ENCODE peak calls at places on chromosomes 4 and X, in four cellular contexts. One of them, this sample, is unnamed.

GRCh38 chr4:95165926-95166524 is 382.7 kb downstream of the UNC5C start:
- DNase-seq in tibial artery: no peak
- DNase-seq in IMR-90: peak; percentile 65
- DNase-seq in psoas muscle: no peak
- DNase-seq in this sample: peak; percentile 37

GRCh38 chr4:80196259-80197131 is 808 bp upstream of the PRDM8 start:
- DNase-seq in psoas muscle: no peak
- DNase-seq in IMR-90: peak; percentile 35
- DNase-seq in tibial artery: no peak
- DNase-seq in this sample: no peak

GRCh38 chr4:97656034-97656720 is 487.1 kb downstream of the STPG2 start:
- DNase-seq in tibial artery: no peak
- DNase-seq in IMR-90: no peak
- DNase-seq in psoas muscle: no peak
- DNase-seq in this sample: no peak

GRCh38 chrX:108097380-108097779 is 5.8 kb downstream of the ATG4A start:
- DNase-seq in IMR-90: peak; percentile 33
- DNase-seq in tibial artery: no peak
- DNase-seq in psoas muscle: no peak
- DNase-seq in this sample: no peak

GRCh38 chr4:78560296-78560963 is 8.9 kb downstream of the ANXA3 start:
- DNase-seq in IMR-90: peak; percentile 94
- DNase-seq in psoas muscle: no peak
- DNase-seq in tibial artery: no peak
- DNase-seq in this sample: no peak

GRCh38 chrX:20432048-20432447 is 165.3 kb upstream of the RPS6KA3 start:
- DNase-seq in IMR-90: peak; percentile 59
- DNase-seq in tibial artery: no peak
- DNase-seq in psoas muscle: no peak
- DNase-seq in this sample: no peak

GRCh38 chr4:132227349-132228165 is 921.5 kb upstream of the PCDH10 start:
- DNase-seq in IMR-90: peak; percentile 2
- DNase-seq in tibial artery: no peak
- DNase-seq in psoas muscle: no peak
- DNase-seq in this sample: no peak

GRCh38 chrX:111728096-111728495 is 47.1 kb downstream of the ALG13 start:
- DNase-seq in psoas muscle: no peak
- DNase-seq in IMR-90: peak; percentile 26
- DNase-seq in tibial artery: no peak
- DNase-seq in this sample: no peak

GRCh38 chr4:127236875-127237274 is 395.9 kb upstream of the INTU start:
- DNase-seq in IMR-90: peak; percentile 66
- DNase-seq in tibial artery: no peak
- DNase-seq in psoas muscle: no peak
- DNase-seq in this sample: no peak

GRCh38 chrX:30224541-30224940 is 5.9 kb upstream of the MAGEB3 start:
- DNase-seq in IMR-90: no peak
- DNase-seq in tibial artery: no peak
- DNase-seq in psoas muscle: no peak
- DNase-seq in this sample: no peak

GRCh38 chr4:140952709-140953108 is 180.6 kb downstream of the RNF150 start:
- DNase-seq in psoas muscle: no peak
- DNase-seq in IMR-90: peak; percentile 71
- DNase-seq in tibial artery: no peak
- DNase-seq in this sample: no peak

GRCh38 chrX:17285983-17286382 is 89.0 kb upstream of the NHS start:
- DNase-seq in IMR-90: no peak
- DNase-seq in psoas muscle: no peak
- DNase-seq in tibial artery: no peak
- DNase-seq in this sample: no peak

GRCh38 chr4:26779674-26780073 is 81.0 kb upstream of the STIM2 start:
- DNase-seq in IMR-90: peak; percentile 48
- DNase-seq in tibial artery: no peak
- DNase-seq in psoas muscle: no peak
- DNase-seq in this sample: no peak

GRCh38 chr4:182862921-182863320 is 54.3 kb downstream of the DCTD start:
- DNase-seq in tibial artery: no peak
- DNase-seq in IMR-90: no peak
- DNase-seq in psoas muscle: no peak
- DNase-seq in this sample: no peak

GRCh38 chrX:49238735-49239134 is 3.5 kb downstream of the CCDC22 start:
- DNase-seq in psoas muscle: no peak
- DNase-seq in IMR-90: no peak
- DNase-seq in tibial artery: no peak
- DNase-seq in this sample: no peak

GRCh38 chr4:24952667-24953066 is 39.8 kb upstream of the CCDC149 start:
- DNase-seq in tibial artery: no peak
- DNase-seq in IMR-90: no peak
- DNase-seq in psoas muscle: no peak
- DNase-seq in this sample: no peak

GRCh38 chr4:116899536-116899935 is 185.8 kb downstream of the TRAM1L1 start:
- DNase-seq in IMR-90: no peak
- DNase-seq in tibial artery: no peak
- DNase-seq in psoas muscle: no peak
- DNase-seq in this sample: no peak

GRCh38 chr4:13912966-13913365 is 285.4 kb upstream of the BOD1L1 start:
- DNase-seq in psoas muscle: no peak
- DNase-seq in IMR-90: peak; percentile 61
- DNase-seq in tibial artery: no peak
- DNase-seq in this sample: no peak

GRCh38 chr4:45004847-45005565 is 278.6 kb upstream of the GNPDA2 start:
- DNase-seq in tibial artery: no peak
- DNase-seq in psoas muscle: no peak
- DNase-seq in IMR-90: no peak
- DNase-seq in this sample: no peak

GRCh38 chrX:37986893-37987292 is 19.5 kb upstream of the SYTL5 start:
- DNase-seq in IMR-90: peak; percentile 31
- DNase-seq in psoas muscle: no peak
- DNase-seq in tibial artery: no peak
- DNase-seq in this sample: no peak

GRCh38 chrX:115460565-115460888 is 100.4 kb upstream of the PLS3 start:
- DNase-seq in IMR-90: peak; percentile 47
- DNase-seq in psoas muscle: no peak
- DNase-seq in tibial artery: no peak
- DNase-seq in this sample: no peak

GRCh38 chr4:5999830-6000365 is 18.3 kb downstream of the C4orf50 start:
- DNase-seq in tibial artery: peak; percentile 29
- DNase-seq in psoas muscle: peak; percentile 34
- DNase-seq in IMR-90: no peak
- DNase-seq in this sample: no peak

GRCh38 chrX:12894074-12894691 is 12.2 kb upstream of the TLR8 start:
- DNase-seq in psoas muscle: peak; percentile 52
- DNase-seq in IMR-90: peak; percentile 18
- DNase-seq in tibial artery: no peak
- DNase-seq in this sample: no peak

DNA sequence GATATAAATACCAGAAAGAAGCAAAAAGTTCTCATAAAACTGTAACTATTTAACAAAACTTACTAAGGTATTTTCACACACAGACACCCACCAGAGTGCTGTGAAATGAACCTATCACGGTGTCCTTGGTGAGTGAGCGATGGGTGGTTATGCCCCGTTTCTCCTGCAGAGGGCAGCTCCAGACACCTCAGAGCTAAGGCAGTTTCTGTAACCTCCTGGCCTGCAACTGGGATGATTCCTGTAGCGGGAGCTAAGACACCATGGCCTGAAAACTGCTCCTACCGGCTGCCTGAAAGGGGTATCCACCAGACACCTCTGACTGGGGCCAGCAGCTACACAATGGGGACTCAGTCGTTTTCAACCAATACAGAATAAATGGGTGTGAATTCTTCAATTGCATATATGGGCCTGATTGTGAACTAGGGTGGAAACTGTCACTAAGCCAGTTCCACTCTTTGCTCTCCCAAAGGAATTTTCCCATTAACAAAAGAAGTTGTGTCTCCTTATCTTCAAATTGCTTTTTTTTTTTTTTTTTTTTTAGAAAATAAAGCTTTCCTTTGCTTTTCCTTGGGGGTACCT is 2375.8 kb upstream of the TENM3 start:
- DNase-seq in IMR-90: peak; percentile 57
- DNase-seq in tibial artery: no peak
- DNase-seq in psoas muscle: no peak
- DNase-seq in this sample: peak; percentile 9
- TF ChIP-seq CTCF in IMR-90: peak; percentile 54
- TF ChIP-seq CTCF in tibial artery: no peak
- TF ChIP-seq CTCF in psoas muscle: no peak
- TF ChIP-seq CTCF in this sample: peak; percentile 76

GRCh38 chr4:1856071-1856919 is at the start of gene LETM1:
- DNase-seq in IMR-90: peak; percentile 95
- DNase-seq in tibial artery: peak; percentile 98
- DNase-seq in psoas muscle: peak; percentile 98
- DNase-seq in this sample: peak; percentile 98
- H3K27me3 ChIP-seq in IMR-90: no peaks in the 10 kb centered on the region
- H3K27me3 ChIP-seq in tibial artery: no peaks in the 10 kb centered on the region
- H3K27me3 ChIP-seq in psoas muscle: no peaks in the 10 kb centered on the region
- H3K27me3 ChIP-seq in this sample: no peaks in the 10 kb centered on the region

GRCh38 chr4:185165605-185166063 is 22.6 kb downstream of the SLC25A4 start:
- DNase-seq in psoas muscle: no peak
- DNase-seq in tibial artery: no peak
- DNase-seq in IMR-90: peak; percentile 87
- DNase-seq in this sample: peak; percentile 57

GRCh38 chr4:185171373-185172071 is 28.5 kb downstream of the SLC25A4 start:
- DNase-seq in psoas muscle: no peak
- DNase-seq in IMR-90: no peak
- DNase-seq in tibial artery: no peak
- DNase-seq in this sample: peak; percentile 59

DNA sequence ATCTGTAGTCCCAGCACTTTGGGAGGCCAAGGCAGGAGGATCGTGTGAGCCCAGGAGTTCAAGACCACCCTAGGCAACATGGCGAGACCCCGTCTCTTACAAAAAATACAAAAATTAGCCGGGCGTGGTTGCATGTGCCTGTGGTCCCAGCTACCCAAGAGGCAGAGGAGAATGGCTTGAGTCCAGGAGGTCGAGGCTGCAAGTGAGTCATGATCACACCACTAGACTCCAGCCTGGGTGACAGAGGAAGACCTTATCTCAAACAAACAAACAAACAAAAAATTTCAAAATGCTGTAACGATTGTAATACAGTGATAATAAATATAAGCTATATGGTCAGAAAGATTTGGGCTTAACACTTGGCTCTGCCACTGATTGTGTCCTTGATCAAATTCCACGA is 24.1 kb downstream of the SLC25A4 start:
- DNase-seq in IMR-90: no peak
- DNase-seq in psoas muscle: no peak
- DNase-seq in tibial artery: no peak
- DNase-seq in this sample: no peak
- H3K36me3 ChIP-seq in IMR-90: peaks cover 16% of the 10 kb centered on the region
- H3K36me3 ChIP-seq in psoas muscle: peaks cover 3% of the 10 kb centered on the region
- H3K36me3 ChIP-seq in tibial artery: peaks cover 28% of the 10 kb centered on the region
- H3K36me3 ChIP-seq in this sample: peaks cover 11% of the 10 kb centered on the region

GRCh38 chr4:113436360-113436759 is 325.2 kb downstream of the CAMK2D start:
- DNase-seq in IMR-90: peak; percentile 70
- DNase-seq in tibial artery: no peak
- DNase-seq in psoas muscle: no peak
- DNase-seq in this sample: no peak
- TF ChIP-seq CTCF in IMR-90: no peak
- TF ChIP-seq CTCF in tibial artery: no peak
- TF ChIP-seq CTCF in psoas muscle: no peak
- TF ChIP-seq CTCF in this sample: no peak

GRCh38 chr4:3742610-3743009 is 23.6 kb upstream of the ADRA2C start:
- DNase-seq in IMR-90: no peak
- DNase-seq in tibial artery: no peak
- DNase-seq in psoas muscle: no peak
- DNase-seq in this sample: no peak

GRCh38 chr4:3741217-3742011 is 24.8 kb upstream of the ADRA2C start:
- DNase-seq in IMR-90: no peak
- DNase-seq in tibial artery: no peak
- DNase-seq in psoas muscle: no peak
- DNase-seq in this sample: no peak

GRCh38 chr4:3739577-3739976 is 26.6 kb upstream of the ADRA2C start:
- DNase-seq in tibial artery: no peak
- DNase-seq in psoas muscle: no peak
- DNase-seq in IMR-90: no peak
- DNase-seq in this sample: no peak

GRCh38 chr4:3736806-3737205 is 29.4 kb upstream of the ADRA2C start:
- DNase-seq in tibial artery: no peak
- DNase-seq in psoas muscle: no peak
- DNase-seq in IMR-90: no peak
- DNase-seq in this sample: no peak

GRCh38 chr4:3740256-3740655 is 25.9 kb upstream of the ADRA2C start:
- DNase-seq in IMR-90: no peak
- DNase-seq in tibial artery: no peak
- DNase-seq in psoas muscle: no peak
- DNase-seq in this sample: no peak
- H3K27me3 ChIP-seq in IMR-90: peaks cover 44% of the 10 kb centered on the region
- H3K27me3 ChIP-seq in tibial artery: no peaks in the 10 kb centered on the region
- H3K27me3 ChIP-seq in psoas muscle: peaks cover 59% of the 10 kb centered on the region
- H3K27me3 ChIP-seq in this sample: no peaks in the 10 kb centered on the region

DNA sequence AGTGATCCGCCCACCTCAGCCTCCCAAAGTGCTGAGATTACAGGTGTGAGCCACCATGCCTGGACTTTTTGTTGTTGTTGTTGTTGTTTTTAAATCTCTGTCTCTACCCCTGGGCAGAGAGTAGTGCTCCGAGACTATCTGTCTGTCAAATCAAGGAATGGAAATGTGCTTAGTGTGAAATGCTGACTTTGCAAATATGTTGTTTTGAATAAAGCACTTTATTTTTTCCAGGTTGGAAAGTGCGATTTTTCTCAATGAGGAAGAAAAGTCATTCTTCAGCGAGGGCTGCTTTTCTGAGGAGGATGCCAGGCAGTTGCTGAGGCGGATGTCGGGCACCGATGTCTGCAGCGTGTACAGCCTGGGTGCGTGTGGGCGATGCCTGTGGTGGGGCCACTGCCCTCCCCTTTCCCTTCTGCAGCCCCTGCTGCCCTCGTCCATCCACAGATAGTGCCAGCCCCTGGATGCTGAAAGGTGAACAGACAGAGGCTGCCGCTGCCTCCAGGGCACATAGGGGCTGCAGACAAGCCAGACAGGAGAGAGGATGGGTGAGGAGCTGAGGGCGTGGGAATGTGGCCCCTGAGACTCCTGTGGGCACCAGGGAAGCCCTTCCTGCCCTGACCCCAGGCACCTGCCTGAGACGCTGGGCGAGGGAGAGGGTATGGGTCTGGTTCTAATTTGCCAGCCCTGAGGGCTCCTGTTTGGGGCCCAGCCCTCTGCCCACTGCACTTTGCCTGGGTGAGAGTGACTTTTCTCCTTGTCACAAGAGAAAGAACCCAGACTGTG is 23.7 kb downstream of the SH3TC1 start:
- DNase-seq in tibial artery: no peak
- DNase-seq in IMR-90: no peak
- DNase-seq in psoas muscle: no peak
- DNase-seq in this sample: no peak
- H3K36me3 ChIP-seq in tibial artery: no peaks in the 10 kb centered on the region
- H3K36me3 ChIP-seq in IMR-90: no peaks in the 10 kb centered on the region
- H3K36me3 ChIP-seq in psoas muscle: no peaks in the 10 kb centered on the region
- H3K36me3 ChIP-seq in this sample: peaks cover 39% of the 10 kb centered on the region

GRCh38 chr4:7876096-7876993 is 63.3 kb downstream of the AFAP1 start:
- DNase-seq in IMR-90: peak; percentile 73
- DNase-seq in psoas muscle: no peak
- DNase-seq in tibial artery: no peak
- DNase-seq in this sample: no peak
- TF ChIP-seq CTCF in IMR-90: peak; percentile 45
- TF ChIP-seq CTCF in psoas muscle: no peak
- TF ChIP-seq CTCF in tibial artery: peak; percentile 19
- TF ChIP-seq CTCF in this sample: no peak

GRCh38 chr4:110231869-110232268 is 33.5 kb upstream of the ELOVL6 start:
- DNase-seq in psoas muscle: no peak
- DNase-seq in IMR-90: no peak
- DNase-seq in tibial artery: no peak
- DNase-seq in this sample: no peak

GRCh38 chr4:110236324-110236723 is 37.9 kb upstream of the ELOVL6 start:
- DNase-seq in tibial artery: no peak
- DNase-seq in psoas muscle: no peak
- DNase-seq in IMR-90: no peak
- DNase-seq in this sample: no peak
- H3K27me3 ChIP-seq in tibial artery: no peaks in the 10 kb centered on the region
- H3K27me3 ChIP-seq in psoas muscle: no peaks in the 10 kb centered on the region
- H3K27me3 ChIP-seq in IMR-90: no peaks in the 10 kb centered on the region
- H3K27me3 ChIP-seq in this sample: no peaks in the 10 kb centered on the region